ENCODE peak calls at places on chromosome 22, in nine cellular contexts. Q is HCT116; A is HL-60; K is CD4-positive, CD25-positive, alpha-beta regulatory T cell; P is fibroblast of lung; C is heart right ventricle; Z is IMR-90; J is CD8-positive, alpha-beta memory T cell; S is stomach. F is an unnamed sample.

GRCh38 chr22:44119669-44120313 is 60.9 kb upstream of the PARVG start:
- DNase-seq in K (no peak), Q (no peak), P (no peak), A (no peak), S (no peak), Z (no peak), C (no peak), J (no peak), F (peak)

GRCh38 chr22:40238425-40239344 is 61.0 kb downstream of the TNRC6B start:
- DNase-seq in K (no peak), J (no peak), A (no peak), Z (peak), P (peak), S (peak), Q (no peak), C (no peak), F (no peak)

GRCh38 chr22:45772726-45773125 is 101.1 kb downstream of the ATXN10 start:
- DNase-seq in Q (no peak), K (no peak), Z (no peak), J (no peak), P (no peak), A (no peak), S (no peak), C (no peak), F (no peak)

GRCh38 chr22:41561335-41561734 is 525 bp downstream of the CSDC2 start:
- DNase-seq in C (no peak), A (no peak), P (peak), Z (no peak), J (no peak), K (no peak), Q (no peak), S (no peak), F (no peak)

GRCh38 chr22:44024288-44024908 is at the start of gene PARVB:
- DNase-seq in S (no peak), P (no peak), Z (no peak), Q (no peak), J (no peak), C (peak), K (no peak), A (peak), F (no peak)

GRCh38 chr22:25111579-25112517 is 87.8 kb upstream of the CRYBB3 start:
- DNase-seq in P (no peak), A (no peak), Q (no peak), K (no peak), J (no peak), C (no peak), Z (no peak), S (peak), F (no peak)

GRCh38 chr22:25014896-25015755 is 62.6 kb downstream of the KIAA1671 start:
- DNase-seq in K (no peak), A (no peak), P (no peak), C (no peak), Z (no peak), S (no peak), Q (no peak), J (no peak), F (no peak)

GRCh38 chr22:16824718-16825687 is at the start of gene XKR3:
- DNase-seq in P (no peak), Z (no peak), S (no peak), K (no peak), J (no peak), Q (no peak), C (no peak), A (peak), F (no peak)

GRCh38 chr22:17411213-17411612 is 42.0 kb downstream of the CECR2 start:
- DNase-seq in S (no peak), A (no peak), Z (no peak), K (no peak), Q (no peak), C (no peak), J (no peak), P (peak), F (peak)

GRCh38 chr22:18966748-18967147 is 30.7 kb upstream of the PRODH start:
- DNase-seq in J (no peak), A (no peak), S (no peak), Q (no peak), Z (no peak), K (no peak), P (peak), C (no peak), F (no peak)

GRCh38 chr22:26418620-26419019 is 10.4 kb upstream of the ASPHD2 start:
- DNase-seq in Z (no peak), K (no peak), C (no peak), P (no peak), S (no peak), J (no peak), A (no peak), Q (no peak), F (no peak)

GRCh38 chr22:49814856-49815255 is 12.8 kb downstream of the BRD1 start:
- DNase-seq in A (no peak), C (no peak), K (no peak), Z (no peak), S (no peak), Q (no peak), J (no peak), P (no peak), F (no peak)

GRCh38 chr22:46054091-46054877 is 77.3 kb upstream of the WNT7B start:
- DNase-seq in S (peak), A (no peak), J (peak), P (peak), Q (no peak), C (peak), Z (peak), K (peak), F (peak)

GRCh38 chr22:40602231-40602630 is 34.3 kb downstream of the MRTFA start:
- DNase-seq in K (no peak), A (no peak), J (no peak), Z (no peak), S (no peak), C (no peak), P (peak), Q (no peak), F (no peak)

GRCh38 chr22:17243524-17243923 is 24.3 kb upstream of the ADA2 start:
- DNase-seq in A (no peak), J (no peak), Z (no peak), K (no peak), C (no peak), P (no peak), S (no peak), Q (no peak), F (no peak)

GRCh38 chr22:37566903-37567798 is 6.9 kb downstream of the CDC42EP1 start:
- DNase-seq in K (peak), J (peak), A (peak), S (peak), Q (peak), Z (peak), C (peak), P (peak), F (peak)

GRCh38 chr22:36453266-36453607 is 28.2 kb downstream of the TXN2 start:
- DNase-seq in C (no peak), P (no peak), Q (no peak), A (no peak), J (no peak), S (no peak), K (no peak), Z (no peak), F (no peak)
- H3K27ac ChIP-seq in C (peak), P (no peak), Q (no peak), A (peak), J (no peak), S (peak), K (peak), Z (no peak), F (no peak)

GRCh38 chr22:30265851-30266444 is 703 bp downstream of the OSM start:
- DNase-seq in Z (no peak), Q (no peak), K (peak), C (peak), J (peak), P (no peak), S (peak), A (peak), F (no peak)
- H3K4me3 ChIP-seq in Z (no peak), Q (no peak), K (peak), C (no peak), J (peak), P (no peak), S (peak), A (peak), F (peak)

GRCh38 chr22:20808844-20809243 is 34.9 kb downstream of the SERPIND1 start:
- DNase-seq in C (no peak), K (no peak), A (no peak), Z (no peak), Q (no peak), S (no peak), J (no peak), P (no peak), F (no peak)
- H3K27ac ChIP-seq in C (no peak), K (no peak), A (no peak), Z (peak), Q (no peak), S (no peak), J (no peak), P (no peak), F (no peak)

DNA sequence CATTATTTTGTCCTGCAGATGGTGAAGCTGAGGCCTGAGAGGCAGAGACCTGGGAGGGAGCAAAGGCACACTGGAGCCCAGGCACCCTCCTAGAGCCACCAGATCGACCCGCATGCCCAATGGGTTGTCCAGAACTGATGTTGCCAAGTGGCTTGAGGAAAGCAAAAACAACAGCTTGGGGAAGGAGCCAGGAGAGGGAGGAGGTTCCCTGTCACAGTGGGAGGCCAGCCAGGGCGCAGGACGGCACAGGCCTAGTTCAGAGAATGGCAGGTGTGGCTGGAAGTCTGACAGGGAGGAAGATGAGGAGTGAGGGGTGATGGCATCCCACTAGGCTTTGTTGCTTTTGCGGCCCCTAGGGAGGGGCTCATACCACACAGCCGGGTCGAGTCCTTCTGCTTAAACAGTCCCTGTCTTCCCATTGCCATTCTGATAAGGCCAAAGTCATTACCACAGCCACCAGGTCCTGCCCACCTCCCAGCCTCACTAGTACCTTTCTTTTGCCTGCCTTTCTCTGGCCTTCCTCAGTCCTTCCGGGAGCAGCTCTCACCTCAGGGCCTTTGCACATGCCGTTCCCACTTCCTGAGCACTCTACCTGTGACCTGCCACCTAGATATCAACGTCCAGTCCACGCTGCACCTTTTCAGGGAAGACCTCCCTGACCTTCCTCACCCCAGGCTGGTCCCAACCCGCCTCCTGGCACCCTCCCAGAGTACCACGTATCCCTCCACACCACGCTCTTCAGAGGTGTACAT is 7.6 kb upstream of the OSM start:
- DNase-seq in P (no peak), S (no peak), A (no peak), Z (no peak), J (no peak), Q (no peak), C (no peak), K (no peak), F (no peak)
- H3K4me3 ChIP-seq in P (no peak), S (no peak), A (no peak), Z (no peak), J (no peak), Q (no peak), C (no peak), K (no peak), F (no peak)

GRCh38 chr22:31676700-31677099 is 14.7 kb upstream of the PISD start:
- DNase-seq in A (peak), Z (peak), Q (peak), C (peak), J (peak), S (peak), K (peak), P (peak), F (peak)
- H3K27ac ChIP-seq in A (peak), Z (no peak), Q (peak), C (peak), J (peak), S (peak), K (peak), P (peak), F (peak)

GRCh38 chr22:29305836-29306174 is 645 bp upstream of the GAS2L1 start:
- DNase-seq in C (no peak), Z (no peak), A (no peak), K (no peak), Q (no peak), P (no peak), J (no peak), S (no peak), F (no peak)
- H3K4me3 ChIP-seq in C (no peak), Z (no peak), A (no peak), K (no peak), Q (peak), P (no peak), J (peak), S (peak), F (peak)